ENCODE peak calls at places on chromosomes 12 and 14, in seven cellular contexts. B is AG04450, J is sigmoid colon, V is neural crest cell, S is RWPE1, K is MCF 10A, U is astrocyte of the cerebellum. X is an unnamed sample.

GRCh38 chr14:100428727-100429126 is 105.6 kb downstream of the SLC25A47 start:
- DNase-seq in B (no peak), J (no peak), V (no peak), S (no peak), K (peak), U (peak), X (no peak)

GRCh38 chr12:67069451-67070306 is 199.5 kb upstream of the CAND1 start:
- DNase-seq in B (no peak), J (no peak), V (peak), S (no peak), K (peak), U (no peak), X (peak)

GRCh38 chr14:101709962-101710891 is 51.3 kb upstream of the PPP2R5C start:
- DNase-seq in B (no peak), J (no peak), V (no peak), S (no peak), K (no peak), U (no peak), X (no peak)

GRCh38 chr14:83118029-83118428 is 1584.4 kb upstream of the SEL1L start:
- DNase-seq in B (no peak), J (no peak), V (no peak), S (no peak), K (no peak), U (no peak), X (no peak)

GRCh38 chr12:52436000-52436827 is 2.0 kb upstream of the KRT75 start:
- DNase-seq in B (no peak), J (no peak), V (no peak), S (peak), K (peak), U (peak), X (no peak)

GRCh38 chr12:97272471-97272870 is 190.1 kb upstream of the RMST start:
- DNase-seq in B (no peak), J (no peak), V (no peak), S (no peak), K (no peak), U (no peak), X (no peak)

GRCh38 chr12:76255692-76256091 is 92.5 kb downstream of the BBS10 start:
- DNase-seq in B (no peak), J (no peak), V (no peak), S (no peak), K (no peak), U (no peak), X (no peak)

GRCh38 chr12:108759914-108760313 is 28.6 kb upstream of the CORO1C start:
- DNase-seq in B (no peak), J (no peak), V (no peak), S (no peak), K (no peak), U (no peak), X (no peak)

GRCh38 chr12:59929091-59929490 is 333.3 kb downstream of the SLC16A7 start:
- DNase-seq in B (no peak), J (no peak), V (no peak), S (peak), K (peak), U (no peak), X (no peak)

GRCh38 chr14:55133416-55133815 is 4.4 kb downstream of the LGALS3 start:
- DNase-seq in B (no peak), J (no peak), V (no peak), S (no peak), K (no peak), U (peak), X (no peak)
- TF ChIP-seq CTCF in B (peak), J (no peak), V (peak), S (no peak), K (no peak), U (peak), X (peak)

DNA sequence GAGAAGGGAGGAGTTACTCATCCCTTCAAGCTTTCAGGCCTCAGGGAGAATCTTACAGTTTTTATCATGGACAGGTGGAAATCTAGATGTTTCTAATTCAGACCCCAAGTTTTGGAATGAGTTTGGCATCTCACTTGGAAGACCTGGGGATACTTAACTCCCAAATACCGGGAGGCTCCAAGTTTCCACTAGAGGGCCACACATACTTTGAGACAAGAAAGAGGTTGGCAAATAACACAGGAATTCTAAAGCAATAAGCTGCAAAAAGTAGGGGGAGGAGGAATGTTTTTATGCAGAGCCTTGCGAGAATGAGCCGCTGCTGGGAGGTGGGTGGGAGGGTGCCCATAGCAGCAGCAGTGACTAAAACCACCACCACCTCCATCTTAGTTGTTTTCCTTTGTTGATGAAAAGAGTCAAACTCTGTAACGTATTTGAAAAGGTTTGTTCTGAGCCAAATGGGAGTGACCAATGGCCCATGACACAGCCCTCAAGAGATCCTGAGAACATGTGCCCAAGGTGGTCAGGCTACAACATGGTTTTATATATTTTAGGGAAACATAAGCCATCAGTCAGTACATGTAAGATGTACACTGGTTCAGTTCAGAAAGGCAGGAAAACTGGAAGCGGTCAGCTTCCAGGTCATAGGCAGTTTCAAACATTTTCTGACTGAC is 34.2 kb upstream of the RNASE1 start:
- DNase-seq in B (no peak), J (no peak), V (no peak), S (peak), K (peak), U (no peak), X (no peak)
- TF ChIP-seq CTCF in B (peak), J (no peak), V (peak), S (no peak), K (no peak), U (peak), X (peak)

GRCh38 chr14:96181188-96181762 is 23.4 kb upstream of the BDKRB2 start:
- DNase-seq in B (no peak), J (no peak), V (no peak), S (no peak), K (no peak), U (no peak), X (no peak)

GRCh38 chr14:96176811-96177211 is 27.8 kb upstream of the BDKRB2 start:
- DNase-seq in B (peak), J (peak), V (no peak), S (no peak), K (peak), U (peak), X (no peak)

GRCh38 chr14:96177766-96178377 is 26.8 kb upstream of the BDKRB2 start:
- DNase-seq in B (no peak), J (peak), V (no peak), S (no peak), K (no peak), U (no peak), X (no peak)

GRCh38 chr14:96180004-96180403 is 24.6 kb upstream of the BDKRB2 start:
- DNase-seq in B (no peak), J (no peak), V (no peak), S (no peak), K (no peak), U (no peak), X (no peak)

GRCh38 chr14:96178674-96179321 is 25.8 kb upstream of the BDKRB2 start:
- DNase-seq in B (no peak), J (no peak), V (no peak), S (no peak), K (no peak), U (no peak), X (no peak)
- TF ChIP-seq CTCF in B (peak), J (no peak), V (no peak), S (no peak), K (no peak), U (peak), X (peak)

GRCh38 chr12:122860052-122860853 is 25.0 kb downstream of the HIP1R start:
- DNase-seq in B (peak), J (peak), V (peak), S (peak), K (peak), U (peak), X (peak)
- TF ChIP-seq CTCF in B (peak), J (peak), V (peak), S (peak), K (peak), U (peak), X (peak)

GRCh38 chr12:25321772-25322171 is 71.0 kb upstream of the KRAS start:
- DNase-seq in B (no peak), J (no peak), V (no peak), S (no peak), K (no peak), U (no peak), X (no peak)

GRCh38 chr12:25323774-25324086 is 73.0 kb upstream of the KRAS start:
- DNase-seq in B (no peak), J (no peak), V (no peak), S (no peak), K (no peak), U (no peak), X (no peak)

GRCh38 chr12:25322918-25323773 is 72.4 kb upstream of the KRAS start:
- DNase-seq in B (no peak), J (no peak), V (no peak), S (no peak), K (peak), U (peak), X (no peak)

GRCh38 chr12:25320123-25321006 is 69.6 kb upstream of the KRAS start:
- DNase-seq in B (no peak), J (no peak), V (no peak), S (no peak), K (no peak), U (peak), X (no peak)

DNA sequence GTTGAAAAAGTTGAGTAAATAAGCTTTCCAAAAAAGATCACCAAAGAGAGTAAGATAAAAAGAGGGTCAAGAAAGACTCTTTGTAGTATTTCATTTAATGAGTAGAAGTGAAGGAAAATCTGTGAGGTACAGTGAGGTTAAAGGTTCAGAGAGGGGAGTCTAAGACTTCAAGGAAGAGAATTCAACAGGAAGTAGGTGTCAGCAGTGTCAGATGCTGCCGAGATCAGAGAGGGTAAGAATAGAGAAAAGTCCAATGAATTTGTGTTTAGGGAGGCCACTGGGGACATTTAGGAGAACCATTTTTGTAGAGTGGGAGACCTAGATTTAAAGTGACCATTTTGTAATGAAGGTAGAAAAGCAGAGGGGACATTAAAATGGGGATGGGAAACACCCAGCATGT is 71.6 kb upstream of the KRAS start:
- DNase-seq in B (no peak), J (no peak), V (no peak), S (no peak), K (no peak), U (no peak), X (no peak)
- TF ChIP-seq CTCF in B (no peak), J (no peak), V (no peak), S (no peak), K (no peak), U (no peak), X (no peak)

X was measured in progenitor cell of endocrine pancreas.